ENCODE peak calls at places on chromosome 18, in seven cellular contexts. Z, R, V, S, U, C and I are unnamed samples.

GRCh38 chr18:54357082-54357659 is 487 bp downstream of the STARD6 start:
- DNase-seq in Z (peak), C (no peak), U (peak), V (no peak), S (no peak), R (no peak), I (no peak)

GRCh38 chr18:40485318-40485717 is 1469.7 kb upstream of the PIK3C3 start:
- DNase-seq in C (peak), R (no peak), V (no peak), Z (no peak), U (no peak), S (no peak), I (no peak)

GRCh38 chr18:56890632-56891031 is 239.5 kb downstream of the WDR7 start:
- DNase-seq in U (no peak), V (peak), Z (no peak), C (peak), S (no peak), R (no peak), I (no peak)

GRCh38 chr18:76213996-76214395 is 281.0 kb downstream of the ZNF516 start:
- DNase-seq in V (no peak), R (no peak), U (peak), S (no peak), Z (no peak), C (no peak), I (no peak)

GRCh38 chr18:27685807-27686412 is 491.0 kb downstream of the CDH2 start:
- DNase-seq in Z (no peak), U (peak), S (no peak), V (peak), C (peak), R (no peak), I (peak)

GRCh38 chr18:77209587-77209986 is 40.1 kb upstream of the GALR1 start:
- DNase-seq in S (no peak), Z (no peak), R (no peak), U (no peak), C (peak), V (peak), I (no peak)

GRCh38 chr18:32042337-32042736 is 23.7 kb downstream of the RNF125 start:
- DNase-seq in R (no peak), S (no peak), Z (no peak), U (no peak), V (no peak), C (no peak), I (no peak)

GRCh38 chr18:28045176-28045810 is 131.6 kb downstream of the CDH2 start:
- DNase-seq in C (peak), U (peak), Z (no peak), V (peak), R (no peak), S (no peak), I (peak)

GRCh38 chr18:41144444-41144843 is 810.6 kb upstream of the PIK3C3 start:
- DNase-seq in C (peak), U (no peak), V (no peak), S (no peak), Z (no peak), R (no peak), I (no peak)

GRCh38 chr18:13379930-13380665 is 161.5 kb downstream of the LDLRAD4 start:
- DNase-seq in R (no peak), Z (no peak), C (no peak), S (no peak), V (no peak), U (peak), I (peak)

GRCh38 chr18:79606621-79607331 is 72.8 kb upstream of the CTDP1 start:
- DNase-seq in Z (no peak), C (no peak), S (no peak), U (no peak), R (peak), V (no peak), I (no peak)

GRCh38 chr18:31683106-31683505 is 1.3 kb downstream of the B4GALT6 start:
- DNase-seq in Z (no peak), C (no peak), R (no peak), U (no peak), S (no peak), V (no peak), I (no peak)

GRCh38 chr18:59704146-59704545 is 6.9 kb upstream of the CCBE1 start:
- DNase-seq in C (no peak), V (peak), S (no peak), U (no peak), R (no peak), Z (no peak), I (no peak)

GRCh38 chr18:46740046-46740445 is 16.8 kb downstream of the ST8SIA5 start:
- DNase-seq in U (no peak), S (no peak), V (no peak), Z (no peak), C (no peak), R (no peak), I (no peak)

GRCh38 chr18:10293966-10294365 is 160.5 kb upstream of the APCDD1 start:
- DNase-seq in S (no peak), V (no peak), Z (no peak), U (no peak), C (no peak), R (no peak), I (no peak)

GRCh38 chr18:35141567-35142269 is 99.1 kb upstream of the ZNF397 start:
- DNase-seq in C (no peak), R (no peak), Z (no peak), U (peak), S (no peak), V (no peak), I (no peak)

GRCh38 chr18:59057969-59058368 is 81.7 kb upstream of the SEC11C start:
- DNase-seq in S (no peak), U (no peak), V (peak), Z (no peak), R (no peak), C (peak), I (no peak)

GRCh38 chr18:78722959-78723706 is 256.5 kb upstream of the SALL3 start:
- DNase-seq in U (no peak), V (no peak), C (no peak), Z (no peak), R (no peak), S (no peak), I (no peak)